ENCODE peak calls at places on chromosomes 7 and 10, in nine cellular contexts. W is heart left ventricle, L is upper lobe of left lung, T is transverse colon, Z is IMR-90, N is stomach, M is spleen, Q is breast epithelium, C is ovary. G is an unnamed sample.

GRCh38 chr10:98258683-98259454 is 9.1 kb downstream of the LOXL4 start:
- DNase-seq in N (no peak), T (no peak), Z (no peak), C (no peak), L (peak; percentile 71), M (peak; percentile 67), W (no peak), Q (no peak), G (no peak)

GRCh38 chr10:101065479-101066145 is 3.8 kb downstream of the KAZALD1 start:
- DNase-seq in M (no peak), Z (peak; percentile 68), L (no peak), W (no peak), T (no peak), C (no peak), N (no peak), Q (no peak), G (no peak)

GRCh38 chr7:43764039-43764789 is 5.7 kb downstream of the BLVRA start:
- DNase-seq in Q (no peak), W (peak; percentile 34), L (peak; percentile 65), N (peak; percentile 56), C (peak; percentile 73), Z (no peak), M (peak; percentile 84), T (peak; percentile 52), G (peak; percentile 44)

GRCh38 chr10:49410365-49411074 is 14.6 kb upstream of the DRGX start:
- DNase-seq in Q (no peak), Z (no peak), C (no peak), W (peak; percentile 44), N (peak; percentile 67), T (no peak), L (no peak), M (no peak), G (no peak)

GRCh38 chr10:28241766-28242399 is 61.0 kb downstream of the MPP7 start:
- DNase-seq in N (no peak), T (peak; percentile 17), W (no peak), C (no peak), Q (no peak), L (no peak), M (no peak), Z (peak; percentile 70), G (no peak)

GRCh38 chr10:14047431-14047830 is 283.3 kb downstream of the FRMD4A start:
- DNase-seq in M (no peak), C (no peak), Q (no peak), Z (no peak), T (no peak), N (no peak), W (no peak), L (no peak), G (no peak)

GRCh38 chr10:80477813-80478212 is 23.7 kb downstream of the TSPAN14 start:
- DNase-seq in C (no peak), M (no peak), Z (peak; percentile 92), Q (no peak), T (no peak), W (no peak), L (no peak), N (no peak), G (no peak)

GRCh38 chr7:148684289-148684688 is 14.4 kb upstream of the CUL1 start:
- DNase-seq in N (no peak), C (no peak), Q (no peak), W (no peak), M (no peak), Z (no peak), T (no peak), L (peak; percentile 24), G (no peak)

GRCh38 chr7:16585540-16585939 is 58.9 kb downstream of the LRRC72 start:
- DNase-seq in Q (no peak), N (no peak), L (peak; percentile 68), M (no peak), C (no peak), Z (no peak), W (no peak), T (no peak), G (no peak)

GRCh38 chr10:132865236-132865635 is 77.1 kb downstream of the CFAP46 start:
- DNase-seq in Z (no peak), T (peak; percentile 0), M (peak; percentile 65), Q (peak; percentile 27), N (no peak), W (no peak), L (peak; percentile 68), C (peak; percentile 16), G (no peak)

GRCh38 chr7:12719141-12719919 is 31.9 kb downstream of the ARL4A start:
- DNase-seq in Z (peak; percentile 86), C (no peak), Q (no peak), T (no peak), N (no peak), M (no peak), W (no peak), L (no peak), G (no peak)

GRCh38 chr7:123674399-123675091 is 18.9 kb downstream of the LMOD2 start:
- DNase-seq in T (no peak), W (no peak), Q (no peak), C (no peak), Z (peak; percentile 13), M (no peak), L (no peak), N (no peak), G (no peak)

DNA sequence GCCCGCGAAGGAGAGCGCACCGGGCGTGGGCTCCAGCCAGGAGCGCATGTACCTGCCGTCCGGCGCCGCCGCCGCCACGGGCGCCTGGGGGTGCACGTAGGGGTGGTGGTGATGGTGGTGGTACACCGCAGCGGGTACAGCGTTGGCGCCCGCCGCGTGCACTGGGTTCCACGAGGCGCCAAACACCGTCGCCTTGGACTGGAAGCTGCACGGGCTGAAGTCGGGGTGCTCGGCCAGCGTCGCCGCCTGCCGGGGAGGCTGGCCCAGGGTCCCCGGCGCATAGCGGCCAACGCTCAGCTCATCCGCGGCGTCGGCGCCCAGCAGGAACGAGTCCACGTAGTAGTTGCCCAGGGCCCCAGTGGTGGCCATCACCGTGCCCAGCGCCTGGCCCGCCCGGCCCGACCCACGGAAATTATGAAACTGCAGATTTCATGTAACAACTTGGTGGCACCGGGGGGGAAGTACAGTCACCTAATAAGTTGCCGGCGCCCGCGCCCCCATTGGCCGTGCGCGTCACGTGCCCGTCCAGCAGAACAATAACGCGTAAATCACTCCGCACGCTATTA is at the start of gene HOXA9:
- DNase-seq in L (peak; percentile 92), N (no peak), M (peak; percentile 87), C (no peak), Q (no peak), W (no peak), T (peak; percentile 87), Z (peak; percentile 61), G (peak; percentile 92)
- TF ChIP-seq POLR2A in L (no peak), N (no peak), M (no peak), C (no peak), Q (no peak), W (no peak), T (peak; percentile 77), Z (no peak), G (peak; percentile 33)

GRCh38 chr7:29296421-29296820 is 101.8 kb downstream of the CHN2 start:
- DNase-seq in T (no peak), Z (no peak), M (no peak), W (no peak), C (no peak), L (no peak), N (no peak), Q (no peak), G (no peak)

GRCh38 chr7:29290829-29291228 is 96.3 kb downstream of the CHN2 start:
- DNase-seq in Z (no peak), W (no peak), M (no peak), L (no peak), T (no peak), N (no peak), C (no peak), Q (no peak), G (no peak)

GRCh38 chr7:29289156-29290021 is 94.8 kb downstream of the CHN2 start:
- DNase-seq in Q (no peak), N (no peak), M (peak; percentile 76), L (no peak), C (no peak), W (no peak), T (peak; percentile 12), Z (no peak), G (no peak)

GRCh38 chr7:29291723-29292591 is 97.4 kb downstream of the CHN2 start:
- DNase-seq in W (no peak), T (no peak), N (no peak), M (no peak), Q (no peak), C (no peak), L (no peak), Z (no peak), G (no peak)

DNA sequence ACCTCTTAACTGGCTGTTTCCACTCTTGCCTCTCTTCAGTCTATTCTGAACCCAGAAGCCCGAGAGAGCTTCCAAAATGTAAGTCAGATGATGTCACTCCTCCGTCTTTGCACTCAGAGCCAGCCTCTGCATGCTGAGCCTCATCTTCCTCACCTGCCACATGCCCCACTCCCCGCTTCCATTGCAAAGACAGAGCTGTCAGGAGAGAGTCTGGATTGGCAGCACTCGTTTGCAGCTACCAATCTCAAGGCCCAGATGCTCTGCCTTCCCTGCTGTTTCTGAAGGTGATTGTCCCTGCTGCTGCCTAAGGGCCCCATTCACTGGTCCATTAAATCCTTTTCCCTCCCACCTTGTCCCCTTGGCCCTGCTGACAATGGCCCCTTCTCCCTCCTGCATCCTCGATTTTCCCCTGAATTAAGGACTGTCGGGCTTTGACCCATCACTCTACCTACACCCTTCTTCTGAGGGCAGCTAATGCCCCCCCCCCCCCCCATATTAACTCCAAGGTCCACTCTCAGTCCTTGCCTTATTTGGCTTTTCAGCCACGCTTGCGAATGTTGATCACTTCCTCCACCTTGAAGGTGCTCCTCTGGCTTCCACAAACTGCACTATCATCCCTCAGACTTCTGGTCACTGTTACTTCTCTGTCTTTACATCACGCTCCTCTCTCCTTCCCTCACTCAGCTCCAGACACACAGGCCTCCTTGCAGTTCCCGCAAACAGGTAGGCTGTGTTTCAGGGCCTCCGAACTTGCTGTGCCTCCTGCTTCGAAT is 98.5 kb downstream of the CHN2 start:
- DNase-seq in M (no peak), C (no peak), T (no peak), Z (no peak), Q (no peak), L (no peak), N (no peak), W (no peak), G (no peak)
- H3K4me1 ChIP-seq in M (peaks cover 11% of the 10 kb centered on the region), C (no peaks in the 10 kb centered on the region), T (no peaks in the 10 kb centered on the region), Z (no peaks in the 10 kb centered on the region), Q (no peaks in the 10 kb centered on the region), L (no peaks in the 10 kb centered on the region), N (peaks cover 21% of the 10 kb centered on the region), W (no peaks in the 10 kb centered on the region), G (no peaks in the 10 kb centered on the region)

DNA sequence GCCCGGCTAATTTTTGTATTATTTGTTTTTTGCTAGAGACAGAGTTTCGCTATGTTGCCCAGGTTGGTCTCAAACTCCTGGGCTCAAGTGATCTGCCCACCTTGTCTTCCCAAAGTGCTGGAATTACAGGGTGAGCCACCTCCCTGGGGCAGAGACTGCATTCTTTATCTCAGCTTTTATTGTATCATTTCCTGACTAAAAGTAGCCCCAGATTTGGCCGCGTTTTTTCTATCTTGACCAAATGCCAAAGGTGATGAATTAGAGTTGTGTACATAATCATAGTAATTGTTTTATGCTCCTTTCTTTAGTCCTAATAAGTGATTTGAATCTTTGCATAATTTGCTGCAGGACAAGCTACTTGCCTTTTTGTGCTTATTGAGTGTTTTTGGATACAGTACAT is 3.1 kb upstream of the SMNDC1 start:
- DNase-seq in Q (no peak), T (no peak), N (no peak), Z (no peak), C (no peak), W (no peak), L (no peak), M (no peak), G (no peak)
- H3K27ac ChIP-seq in Q (no peak overlapping the region), T (no peak overlapping the region), N (no peak overlapping the region), Z (no peak overlapping the region), C (no peak overlapping the region), W (no peak overlapping the region), L (no peak overlapping the region), M (no peak overlapping the region), G (no peak overlapping the region)

GRCh38 chr7:137762334-137762733 is 84.4 kb downstream of the DGKI start:
- DNase-seq in W (no peak), L (no peak), Q (no peak), T (no peak), C (no peak), N (no peak), Z (no peak), M (no peak), G (no peak)
- TF ChIP-seq POLR2A in W (no peak), L (no peak), Q (no peak), T (no peak), C (no peak), N (no peak), Z (no peak), M (no peak), G (no peak)